ENCODE peak calls at places on chromosomes 13 and 19, in four cellular contexts. One of them, this sample, is unnamed. For H3K4me1 and H3K9me3, the result is how much of the 10 kb centered on the place peaks cover.

GRCh38 chr19:14470031-14470876 is 4.9 kb downstream of the PTGER1 start:
- DNase-seq in neural progenitor cell: no peak
- DNase-seq in cardiac muscle cell: no peak
- DNase-seq in mammary epithelial cell: no peak
- DNase-seq in this sample: no peak

GRCh38 chr13:50403311-50403710 is 388.1 kb downstream of the KCNRG start:
- DNase-seq in neural progenitor cell: no peak
- DNase-seq in cardiac muscle cell: no peak
- DNase-seq in mammary epithelial cell: no peak
- DNase-seq in this sample: no peak

GRCh38 chr13:88736026-88736425 is 1064.9 kb downstream of the SLITRK5 start:
- DNase-seq in neural progenitor cell: no peak
- DNase-seq in cardiac muscle cell: no peak
- DNase-seq in mammary epithelial cell: no peak
- DNase-seq in this sample: no peak

GRCh38 chr13:98332691-98333090 is 155.6 kb upstream of the RNF113B start:
- DNase-seq in neural progenitor cell: no peak
- DNase-seq in cardiac muscle cell: no peak
- DNase-seq in mammary epithelial cell: no peak
- DNase-seq in this sample: no peak

GRCh38 chr13:98779695-98780094 is 27.2 kb upstream of the SLC15A1 start:
- DNase-seq in neural progenitor cell: no peak
- DNase-seq in cardiac muscle cell: no peak
- DNase-seq in mammary epithelial cell: no peak
- DNase-seq in this sample: no peak

GRCh38 chr19:42132030-42132628 is at the start of gene POU2F2:
- DNase-seq in neural progenitor cell: peak
- DNase-seq in cardiac muscle cell: no peak
- DNase-seq in mammary epithelial cell: no peak
- DNase-seq in this sample: no peak

GRCh38 chr13:44111701-44112100 is 232.0 kb downstream of the LACC1 start:
- DNase-seq in neural progenitor cell: no peak
- DNase-seq in cardiac muscle cell: no peak
- DNase-seq in mammary epithelial cell: no peak
- DNase-seq in this sample: no peak

GRCh38 chr13:56975647-56976046 is 165.1 kb upstream of the PRR20A start:
- DNase-seq in neural progenitor cell: no peak
- DNase-seq in cardiac muscle cell: no peak
- DNase-seq in mammary epithelial cell: no peak
- DNase-seq in this sample: peak

GRCh38 chr13:85313761-85314503 is 485.3 kb downstream of the SLITRK6 start:
- DNase-seq in neural progenitor cell: no peak
- DNase-seq in cardiac muscle cell: peak
- DNase-seq in mammary epithelial cell: peak
- DNase-seq in this sample: peak

GRCh38 chr13:106295971-106296370 is 239.5 kb downstream of the EFNB2 start:
- DNase-seq in neural progenitor cell: peak
- DNase-seq in cardiac muscle cell: no peak
- DNase-seq in mammary epithelial cell: no peak
- DNase-seq in this sample: no peak

DNA sequence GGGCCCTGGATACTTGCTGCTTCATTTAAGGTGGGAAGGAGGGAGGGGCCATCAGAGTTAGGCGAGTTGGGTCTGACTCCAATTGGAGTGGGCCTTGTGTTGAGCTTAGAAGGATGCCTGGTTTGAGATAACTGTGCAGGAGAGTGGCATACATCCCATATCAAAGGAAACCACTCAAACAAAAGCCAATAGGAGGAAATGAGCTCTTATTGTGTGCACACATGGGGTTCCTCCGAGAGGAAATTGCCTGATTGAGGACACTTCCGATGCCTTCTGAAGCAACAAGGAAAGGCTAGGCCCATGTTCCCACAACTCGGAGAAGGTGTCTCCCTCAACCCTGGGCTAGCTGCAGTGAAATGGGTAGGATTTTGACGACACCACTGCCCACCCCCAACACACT is 19.6 kb downstream of the MBNL2 start:
- DNase-seq in neural progenitor cell: no peak
- DNase-seq in cardiac muscle cell: no peak
- DNase-seq in mammary epithelial cell: no peak
- DNase-seq in this sample: no peak
- H3K4me1 ChIP-seq in neural progenitor cell: under half
- H3K4me1 ChIP-seq in cardiac muscle cell: under half
- H3K4me1 ChIP-seq in mammary epithelial cell: under half
- H3K4me1 ChIP-seq in this sample: under half

DNA sequence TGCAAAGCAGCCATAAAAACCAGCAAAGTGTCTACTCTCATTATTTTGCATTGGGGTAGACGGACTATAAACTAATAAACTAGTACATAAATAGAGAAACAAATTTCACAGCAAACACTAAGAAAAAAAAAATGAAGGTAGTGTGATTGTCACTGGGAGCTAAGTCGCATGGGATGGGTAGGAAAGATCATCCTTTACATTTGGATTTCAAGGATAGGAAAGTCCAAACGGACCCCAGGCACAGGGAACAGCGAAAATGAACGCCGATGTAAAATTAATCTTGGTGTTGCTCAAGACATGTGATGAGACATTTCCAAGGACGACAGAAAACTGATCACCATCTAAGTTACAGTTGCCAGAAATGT is 690 bp upstream of the SGTA start:
- DNase-seq in neural progenitor cell: no peak
- DNase-seq in cardiac muscle cell: no peak
- DNase-seq in mammary epithelial cell: no peak
- DNase-seq in this sample: no peak
- H3K4me3 ChIP-seq in neural progenitor cell: no peak
- H3K4me3 ChIP-seq in cardiac muscle cell: no peak
- H3K4me3 ChIP-seq in mammary epithelial cell: peak
- H3K4me3 ChIP-seq in this sample: no peak

GRCh38 chr19:52120286-52120685 is 19.5 kb downstream of the ZNF616 start:
- DNase-seq in neural progenitor cell: no peak
- DNase-seq in cardiac muscle cell: no peak
- DNase-seq in mammary epithelial cell: no peak
- DNase-seq in this sample: no peak

GRCh38 chr19:52115526-52116053 is 20.0 kb upstream of the ZNF841 start:
- DNase-seq in neural progenitor cell: no peak
- DNase-seq in cardiac muscle cell: peak
- DNase-seq in mammary epithelial cell: no peak
- DNase-seq in this sample: no peak

GRCh38 chr19:52112624-52113023 is 17.1 kb upstream of the ZNF841 start:
- DNase-seq in neural progenitor cell: no peak
- DNase-seq in cardiac muscle cell: no peak
- DNase-seq in mammary epithelial cell: no peak
- DNase-seq in this sample: no peak

GRCh38 chr19:52110780-52111179 is 15.2 kb upstream of the ZNF841 start:
- DNase-seq in neural progenitor cell: no peak
- DNase-seq in cardiac muscle cell: no peak
- DNase-seq in mammary epithelial cell: no peak
- DNase-seq in this sample: no peak

DNA sequence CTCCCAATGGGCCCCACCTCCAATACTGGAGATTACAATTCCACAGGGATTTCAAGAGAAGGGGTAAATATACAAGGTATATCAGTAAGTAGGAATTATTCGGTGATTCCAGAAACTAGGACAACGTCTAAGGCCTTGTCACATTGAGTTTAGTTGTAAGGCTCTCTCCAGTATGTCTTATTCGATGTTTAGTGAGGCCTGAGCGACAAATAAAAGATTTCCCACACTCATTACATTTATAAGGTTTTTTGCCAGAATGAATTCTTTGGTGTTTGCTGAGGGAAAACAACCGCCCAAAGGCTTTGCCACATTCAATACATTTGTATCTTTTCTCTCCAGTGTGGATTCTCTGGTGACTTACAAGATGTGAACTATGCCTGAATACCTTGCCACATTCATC is 19.1 kb upstream of the ZNF841 start:
- DNase-seq in neural progenitor cell: no peak
- DNase-seq in cardiac muscle cell: no peak
- DNase-seq in mammary epithelial cell: no peak
- DNase-seq in this sample: no peak
- H3K9me3 ChIP-seq in neural progenitor cell: half or more
- H3K9me3 ChIP-seq in cardiac muscle cell: under half
- H3K9me3 ChIP-seq in mammary epithelial cell: half or more
- H3K9me3 ChIP-seq in this sample: under half

GRCh38 chr13:114152831-114153371 is 20.5 kb upstream of the RASA3 start:
- DNase-seq in neural progenitor cell: peak
- DNase-seq in cardiac muscle cell: peak
- DNase-seq in mammary epithelial cell: no peak
- DNase-seq in this sample: no peak
- H3K4me1 ChIP-seq in neural progenitor cell: under half
- H3K4me1 ChIP-seq in cardiac muscle cell: under half
- H3K4me1 ChIP-seq in mammary epithelial cell: under half
- H3K4me1 ChIP-seq in this sample: under half

GRCh38 chr13:33284016-33284415 is 1.5 kb downstream of the STARD13 start:
- DNase-seq in neural progenitor cell: no peak
- DNase-seq in cardiac muscle cell: peak
- DNase-seq in mammary epithelial cell: no peak
- DNase-seq in this sample: no peak
- H3K4me3 ChIP-seq in neural progenitor cell: no peak
- H3K4me3 ChIP-seq in cardiac muscle cell: peak
- H3K4me3 ChIP-seq in mammary epithelial cell: peak
- H3K4me3 ChIP-seq in this sample: no peak

GRCh38 chr19:12139309-12139708 is 841 bp downstream of the ZNF20 start:
- DNase-seq in neural progenitor cell: peak
- DNase-seq in cardiac muscle cell: no peak
- DNase-seq in mammary epithelial cell: no peak
- DNase-seq in this sample: no peak
- H3K9me3 ChIP-seq in neural progenitor cell: under half
- H3K9me3 ChIP-seq in cardiac muscle cell: under half
- H3K9me3 ChIP-seq in mammary epithelial cell: under half
- H3K9me3 ChIP-seq in this sample: under half

DNA sequence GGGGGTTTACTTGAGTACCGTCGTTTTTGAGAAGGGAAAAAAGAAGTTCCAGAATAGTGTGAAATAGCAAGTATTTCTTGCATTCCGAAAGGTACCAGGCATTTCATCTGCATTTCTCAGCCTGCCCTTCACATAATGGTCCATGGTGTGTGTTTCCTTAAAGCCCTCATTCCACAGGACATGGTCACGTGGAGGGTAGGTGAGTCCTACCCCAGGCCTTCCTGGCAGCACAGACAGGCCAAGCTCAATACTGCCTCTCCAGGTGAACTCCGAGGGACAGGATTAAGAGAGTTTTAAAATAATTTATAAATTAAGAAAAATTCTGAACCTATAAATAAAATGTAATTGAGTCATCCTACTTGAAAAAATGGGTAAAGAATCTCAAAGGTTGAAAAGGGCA is 64.7 kb downstream of the TNFRSF19 start:
- DNase-seq in neural progenitor cell: no peak
- DNase-seq in cardiac muscle cell: no peak
- DNase-seq in mammary epithelial cell: no peak
- DNase-seq in this sample: no peak
- H3K4me1 ChIP-seq in neural progenitor cell: half or more
- H3K4me1 ChIP-seq in cardiac muscle cell: under half
- H3K4me1 ChIP-seq in mammary epithelial cell: under half
- H3K4me1 ChIP-seq in this sample: under half

GRCh38 chr13:32314271-32314967 is 744 bp downstream of the ZAR1L start:
- DNase-seq in neural progenitor cell: no peak
- DNase-seq in cardiac muscle cell: no peak
- DNase-seq in mammary epithelial cell: no peak
- DNase-seq in this sample: no peak
- H3K4me3 ChIP-seq in neural progenitor cell: no peak
- H3K4me3 ChIP-seq in cardiac muscle cell: no peak
- H3K4me3 ChIP-seq in mammary epithelial cell: no peak
- H3K4me3 ChIP-seq in this sample: peak

This sample was measured in HAP-1.